ENCODE peak calls at places on chromosomes 16 and 17, in nine cellular contexts. One of them, this sample, is unnamed.

GRCh38 chr17:50626037-50626574 is 8.6 kb upstream of the ABCC3 start:
- DNase-seq in brain microvascular endothelial cell: peak
- DNase-seq in A549: peak
- DNase-seq in RCC 7860: peak
- DNase-seq in SW 1271: peak
- DNase-seq in stimulated activated CD8-positive, alpha-beta memory T cell treated with anti-CD3 and anti-CD28 coated beads, Interleukin-12 subunit alpha, Interleukin-12 subunit beta, amount 100 ng/mL, for 4 hours: peak
- DNase-seq in left cardiac atrium: peak
- DNase-seq in DMS79 treated with DMSO at 0.1 percent for 48 hours: peak
- DNase-seq in GOT3: peak
- DNase-seq in this sample: peak

GRCh38 chr16:19415461-19415860 is 2.2 kb upstream of the TMC5 start:
- DNase-seq in stimulated activated CD8-positive, alpha-beta memory T cell treated with anti-CD3 and anti-CD28 coated beads, Interleukin-12 subunit alpha, Interleukin-12 subunit beta, amount 100 ng/mL, for 4 hours: no peak
- DNase-seq in RCC 7860: no peak
- DNase-seq in DMS79 treated with DMSO at 0.1 percent for 48 hours: no peak
- DNase-seq in GOT3: no peak
- DNase-seq in A549: no peak
- DNase-seq in brain microvascular endothelial cell: no peak
- DNase-seq in SW 1271: no peak
- DNase-seq in left cardiac atrium: no peak
- DNase-seq in this sample: no peak

GRCh38 chr16:80990577-80990976 is 16.1 kb downstream of the CMC2 start:
- DNase-seq in RCC 7860: no peak
- DNase-seq in SW 1271: no peak
- DNase-seq in DMS79 treated with DMSO at 0.1 percent for 48 hours: no peak
- DNase-seq in brain microvascular endothelial cell: no peak
- DNase-seq in A549: no peak
- DNase-seq in stimulated activated CD8-positive, alpha-beta memory T cell treated with anti-CD3 and anti-CD28 coated beads, Interleukin-12 subunit alpha, Interleukin-12 subunit beta, amount 100 ng/mL, for 4 hours: no peak
- DNase-seq in GOT3: no peak
- DNase-seq in left cardiac atrium: no peak
- DNase-seq in this sample: no peak

GRCh38 chr16:12613131-12613991 is 190.3 kb downstream of the CPPED1 start:
- DNase-seq in brain microvascular endothelial cell: peak
- DNase-seq in DMS79 treated with DMSO at 0.1 percent for 48 hours: no peak
- DNase-seq in RCC 7860: peak
- DNase-seq in SW 1271: peak
- DNase-seq in left cardiac atrium: no peak
- DNase-seq in A549: peak
- DNase-seq in GOT3: no peak
- DNase-seq in stimulated activated CD8-positive, alpha-beta memory T cell treated with anti-CD3 and anti-CD28 coated beads, Interleukin-12 subunit alpha, Interleukin-12 subunit beta, amount 100 ng/mL, for 4 hours: peak
- DNase-seq in this sample: no peak

GRCh38 chr17:56832446-56832845 is 1.3 kb downstream of the C17orf67 start:
- DNase-seq in DMS79 treated with DMSO at 0.1 percent for 48 hours: no peak
- DNase-seq in SW 1271: no peak
- DNase-seq in brain microvascular endothelial cell: no peak
- DNase-seq in GOT3: no peak
- DNase-seq in A549: no peak
- DNase-seq in left cardiac atrium: no peak
- DNase-seq in stimulated activated CD8-positive, alpha-beta memory T cell treated with anti-CD3 and anti-CD28 coated beads, Interleukin-12 subunit alpha, Interleukin-12 subunit beta, amount 100 ng/mL, for 4 hours: no peak
- DNase-seq in RCC 7860: no peak
- DNase-seq in this sample: no peak

GRCh38 chr17:29578626-29579485 is 10.4 kb downstream of the TP53I13 start:
- DNase-seq in GOT3: no peak
- DNase-seq in brain microvascular endothelial cell: no peak
- DNase-seq in A549: no peak
- DNase-seq in stimulated activated CD8-positive, alpha-beta memory T cell treated with anti-CD3 and anti-CD28 coated beads, Interleukin-12 subunit alpha, Interleukin-12 subunit beta, amount 100 ng/mL, for 4 hours: no peak
- DNase-seq in left cardiac atrium: no peak
- DNase-seq in SW 1271: no peak
- DNase-seq in RCC 7860: no peak
- DNase-seq in DMS79 treated with DMSO at 0.1 percent for 48 hours: no peak
- DNase-seq in this sample: no peak

GRCh38 chr17:78092794-78093324 is 35.7 kb downstream of the TMC6 start:
- DNase-seq in A549: no peak
- DNase-seq in stimulated activated CD8-positive, alpha-beta memory T cell treated with anti-CD3 and anti-CD28 coated beads, Interleukin-12 subunit alpha, Interleukin-12 subunit beta, amount 100 ng/mL, for 4 hours: no peak
- DNase-seq in left cardiac atrium: no peak
- DNase-seq in DMS79 treated with DMSO at 0.1 percent for 48 hours: no peak
- DNase-seq in SW 1271: no peak
- DNase-seq in RCC 7860: no peak
- DNase-seq in GOT3: no peak
- DNase-seq in brain microvascular endothelial cell: no peak
- DNase-seq in this sample: no peak

GRCh38 chr16:27239906-27240655 is 28.5 kb downstream of the NSMCE1 start:
- DNase-seq in stimulated activated CD8-positive, alpha-beta memory T cell treated with anti-CD3 and anti-CD28 coated beads, Interleukin-12 subunit alpha, Interleukin-12 subunit beta, amount 100 ng/mL, for 4 hours: no peak
- DNase-seq in DMS79 treated with DMSO at 0.1 percent for 48 hours: no peak
- DNase-seq in GOT3: no peak
- DNase-seq in A549: no peak
- DNase-seq in SW 1271: no peak
- DNase-seq in brain microvascular endothelial cell: no peak
- DNase-seq in RCC 7860: no peak
- DNase-seq in left cardiac atrium: no peak
- DNase-seq in this sample: no peak

GRCh38 chr16:26598061-26598460 is 468.7 kb upstream of the C16orf82 start:
- DNase-seq in RCC 7860: peak
- DNase-seq in A549: no peak
- DNase-seq in GOT3: no peak
- DNase-seq in SW 1271: no peak
- DNase-seq in DMS79 treated with DMSO at 0.1 percent for 48 hours: no peak
- DNase-seq in brain microvascular endothelial cell: peak
- DNase-seq in left cardiac atrium: no peak
- DNase-seq in stimulated activated CD8-positive, alpha-beta memory T cell treated with anti-CD3 and anti-CD28 coated beads, Interleukin-12 subunit alpha, Interleukin-12 subunit beta, amount 100 ng/mL, for 4 hours: peak
- DNase-seq in this sample: no peak

GRCh38 chr17:72952220-72952619 is 140.3 kb downstream of the SLC39A11 start:
- DNase-seq in GOT3: no peak
- DNase-seq in RCC 7860: no peak
- DNase-seq in brain microvascular endothelial cell: no peak
- DNase-seq in DMS79 treated with DMSO at 0.1 percent for 48 hours: no peak
- DNase-seq in SW 1271: no peak
- DNase-seq in stimulated activated CD8-positive, alpha-beta memory T cell treated with anti-CD3 and anti-CD28 coated beads, Interleukin-12 subunit alpha, Interleukin-12 subunit beta, amount 100 ng/mL, for 4 hours: no peak
- DNase-seq in A549: no peak
- DNase-seq in left cardiac atrium: no peak
- DNase-seq in this sample: no peak

GRCh38 chr17:35025541-35025940 is 38.0 kb downstream of the RFFL start:
- DNase-seq in left cardiac atrium: no peak
- DNase-seq in stimulated activated CD8-positive, alpha-beta memory T cell treated with anti-CD3 and anti-CD28 coated beads, Interleukin-12 subunit alpha, Interleukin-12 subunit beta, amount 100 ng/mL, for 4 hours: no peak
- DNase-seq in A549: no peak
- DNase-seq in SW 1271: no peak
- DNase-seq in RCC 7860: no peak
- DNase-seq in DMS79 treated with DMSO at 0.1 percent for 48 hours: no peak
- DNase-seq in GOT3: no peak
- DNase-seq in brain microvascular endothelial cell: no peak
- DNase-seq in this sample: no peak

GRCh38 chr16:13935408-13935807 is 15.5 kb downstream of the ERCC4 start:
- DNase-seq in DMS79 treated with DMSO at 0.1 percent for 48 hours: no peak
- DNase-seq in brain microvascular endothelial cell: no peak
- DNase-seq in GOT3: no peak
- DNase-seq in left cardiac atrium: no peak
- DNase-seq in A549: no peak
- DNase-seq in stimulated activated CD8-positive, alpha-beta memory T cell treated with anti-CD3 and anti-CD28 coated beads, Interleukin-12 subunit alpha, Interleukin-12 subunit beta, amount 100 ng/mL, for 4 hours: no peak
- DNase-seq in SW 1271: no peak
- DNase-seq in RCC 7860: no peak
- DNase-seq in this sample: no peak

GRCh38 chr16:2477327-2477726 is 2.4 kb downstream of the TBC1D24 start:
- DNase-seq in brain microvascular endothelial cell: no peak
- DNase-seq in GOT3: no peak
- DNase-seq in DMS79 treated with DMSO at 0.1 percent for 48 hours: no peak
- DNase-seq in A549: no peak
- DNase-seq in left cardiac atrium: no peak
- DNase-seq in SW 1271: no peak
- DNase-seq in stimulated activated CD8-positive, alpha-beta memory T cell treated with anti-CD3 and anti-CD28 coated beads, Interleukin-12 subunit alpha, Interleukin-12 subunit beta, amount 100 ng/mL, for 4 hours: no peak
- DNase-seq in RCC 7860: no peak
- DNase-seq in this sample: no peak

GRCh38 chr17:76820523-76820922 is 47.7 kb upstream of the MGAT5B start:
- DNase-seq in stimulated activated CD8-positive, alpha-beta memory T cell treated with anti-CD3 and anti-CD28 coated beads, Interleukin-12 subunit alpha, Interleukin-12 subunit beta, amount 100 ng/mL, for 4 hours: no peak
- DNase-seq in brain microvascular endothelial cell: no peak
- DNase-seq in SW 1271: no peak
- DNase-seq in left cardiac atrium: no peak
- DNase-seq in RCC 7860: no peak
- DNase-seq in A549: no peak
- DNase-seq in DMS79 treated with DMSO at 0.1 percent for 48 hours: peak
- DNase-seq in GOT3: no peak
- DNase-seq in this sample: no peak

GRCh38 chr16:66483689-66484452 is 56.8 kb downstream of the BEAN1 start:
- DNase-seq in SW 1271: peak
- DNase-seq in RCC 7860: peak
- DNase-seq in left cardiac atrium: peak
- DNase-seq in A549: peak
- DNase-seq in brain microvascular endothelial cell: peak
- DNase-seq in GOT3: no peak
- DNase-seq in DMS79 treated with DMSO at 0.1 percent for 48 hours: peak
- DNase-seq in stimulated activated CD8-positive, alpha-beta memory T cell treated with anti-CD3 and anti-CD28 coated beads, Interleukin-12 subunit alpha, Interleukin-12 subunit beta, amount 100 ng/mL, for 4 hours: peak
- DNase-seq in this sample: peak

GRCh38 chr17:17567114-17567513 is 24.4 kb downstream of the PEMT start:
- DNase-seq in GOT3: no peak
- DNase-seq in RCC 7860: no peak
- DNase-seq in DMS79 treated with DMSO at 0.1 percent for 48 hours: no peak
- DNase-seq in SW 1271: no peak
- DNase-seq in stimulated activated CD8-positive, alpha-beta memory T cell treated with anti-CD3 and anti-CD28 coated beads, Interleukin-12 subunit alpha, Interleukin-12 subunit beta, amount 100 ng/mL, for 4 hours: no peak
- DNase-seq in brain microvascular endothelial cell: no peak
- DNase-seq in A549: no peak
- DNase-seq in left cardiac atrium: peak
- DNase-seq in this sample: no peak

GRCh38 chr16:66278111-66278531 is 88.4 kb upstream of the CDH5 start:
- DNase-seq in A549: no peak
- DNase-seq in GOT3: no peak
- DNase-seq in stimulated activated CD8-positive, alpha-beta memory T cell treated with anti-CD3 and anti-CD28 coated beads, Interleukin-12 subunit alpha, Interleukin-12 subunit beta, amount 100 ng/mL, for 4 hours: no peak
- DNase-seq in SW 1271: no peak
- DNase-seq in RCC 7860: no peak
- DNase-seq in DMS79 treated with DMSO at 0.1 percent for 48 hours: no peak
- DNase-seq in brain microvascular endothelial cell: no peak
- DNase-seq in left cardiac atrium: no peak
- DNase-seq in this sample: no peak

GRCh38 chr17:80212962-80213650 is 7.0 kb downstream of the SGSH start:
- DNase-seq in left cardiac atrium: no peak
- DNase-seq in stimulated activated CD8-positive, alpha-beta memory T cell treated with anti-CD3 and anti-CD28 coated beads, Interleukin-12 subunit alpha, Interleukin-12 subunit beta, amount 100 ng/mL, for 4 hours: no peak
- DNase-seq in DMS79 treated with DMSO at 0.1 percent for 48 hours: no peak
- DNase-seq in SW 1271: no peak
- DNase-seq in brain microvascular endothelial cell: no peak
- DNase-seq in RCC 7860: no peak
- DNase-seq in GOT3: no peak
- DNase-seq in A549: no peak
- DNase-seq in this sample: no peak

GRCh38 chr16:3243882-3244281 is 8.9 kb upstream of the ZNF200 start:
- DNase-seq in A549: no peak
- DNase-seq in brain microvascular endothelial cell: no peak
- DNase-seq in left cardiac atrium: no peak
- DNase-seq in RCC 7860: peak
- DNase-seq in GOT3: no peak
- DNase-seq in stimulated activated CD8-positive, alpha-beta memory T cell treated with anti-CD3 and anti-CD28 coated beads, Interleukin-12 subunit alpha, Interleukin-12 subunit beta, amount 100 ng/mL, for 4 hours: no peak
- DNase-seq in DMS79 treated with DMSO at 0.1 percent for 48 hours: no peak
- DNase-seq in SW 1271: no peak
- DNase-seq in this sample: no peak

GRCh38 chr16:3878610-3879009 is 1.9 kb downstream of the CREBBP start:
- DNase-seq in brain microvascular endothelial cell: no peak
- DNase-seq in DMS79 treated with DMSO at 0.1 percent for 48 hours: no peak
- DNase-seq in SW 1271: no peak
- DNase-seq in A549: no peak
- DNase-seq in stimulated activated CD8-positive, alpha-beta memory T cell treated with anti-CD3 and anti-CD28 coated beads, Interleukin-12 subunit alpha, Interleukin-12 subunit beta, amount 100 ng/mL, for 4 hours: no peak
- DNase-seq in GOT3: no peak
- DNase-seq in RCC 7860: no peak
- DNase-seq in left cardiac atrium: no peak
- DNase-seq in this sample: peak

GRCh38 chr16:72278301-72278700 is 106.3 kb upstream of the PMFBP1 start:
- DNase-seq in brain microvascular endothelial cell: no peak
- DNase-seq in SW 1271: no peak
- DNase-seq in RCC 7860: no peak
- DNase-seq in left cardiac atrium: no peak
- DNase-seq in stimulated activated CD8-positive, alpha-beta memory T cell treated with anti-CD3 and anti-CD28 coated beads, Interleukin-12 subunit alpha, Interleukin-12 subunit beta, amount 100 ng/mL, for 4 hours: no peak
- DNase-seq in GOT3: no peak
- DNase-seq in A549: no peak
- DNase-seq in DMS79 treated with DMSO at 0.1 percent for 48 hours: no peak
- DNase-seq in this sample: no peak

GRCh38 chr16:17273142-17273561 is 197.6 kb downstream of the XYLT1 start:
- DNase-seq in A549: peak
- DNase-seq in stimulated activated CD8-positive, alpha-beta memory T cell treated with anti-CD3 and anti-CD28 coated beads, Interleukin-12 subunit alpha, Interleukin-12 subunit beta, amount 100 ng/mL, for 4 hours: no peak
- DNase-seq in left cardiac atrium: no peak
- DNase-seq in RCC 7860: peak
- DNase-seq in GOT3: no peak
- DNase-seq in SW 1271: no peak
- DNase-seq in DMS79 treated with DMSO at 0.1 percent for 48 hours: no peak
- DNase-seq in brain microvascular endothelial cell: peak
- DNase-seq in this sample: peak

GRCh38 chr16:80670170-80670865 is 129.5 kb downstream of the DYNLRB2 start:
- DNase-seq in DMS79 treated with DMSO at 0.1 percent for 48 hours: no peak
- DNase-seq in RCC 7860: no peak
- DNase-seq in brain microvascular endothelial cell: no peak
- DNase-seq in left cardiac atrium: no peak
- DNase-seq in stimulated activated CD8-positive, alpha-beta memory T cell treated with anti-CD3 and anti-CD28 coated beads, Interleukin-12 subunit alpha, Interleukin-12 subunit beta, amount 100 ng/mL, for 4 hours: no peak
- DNase-seq in SW 1271: no peak
- DNase-seq in A549: no peak
- DNase-seq in GOT3: no peak
- DNase-seq in this sample: no peak

GRCh38 chr16:80993293-80993691 is 13.4 kb downstream of the CMC2 start:
- DNase-seq in SW 1271: peak
- DNase-seq in DMS79 treated with DMSO at 0.1 percent for 48 hours: no peak
- DNase-seq in stimulated activated CD8-positive, alpha-beta memory T cell treated with anti-CD3 and anti-CD28 coated beads, Interleukin-12 subunit alpha, Interleukin-12 subunit beta, amount 100 ng/mL, for 4 hours: no peak
- DNase-seq in left cardiac atrium: no peak
- DNase-seq in RCC 7860: peak
- DNase-seq in GOT3: no peak
- DNase-seq in brain microvascular endothelial cell: peak
- DNase-seq in A549: no peak
- DNase-seq in this sample: peak

GRCh38 chr17:82866521-82867214 is 26.8 kb upstream of the ZNF750 start:
- DNase-seq in SW 1271: no peak
- DNase-seq in stimulated activated CD8-positive, alpha-beta memory T cell treated with anti-CD3 and anti-CD28 coated beads, Interleukin-12 subunit alpha, Interleukin-12 subunit beta, amount 100 ng/mL, for 4 hours: no peak
- DNase-seq in brain microvascular endothelial cell: peak
- DNase-seq in DMS79 treated with DMSO at 0.1 percent for 48 hours: no peak
- DNase-seq in A549: no peak
- DNase-seq in left cardiac atrium: peak
- DNase-seq in GOT3: no peak
- DNase-seq in RCC 7860: no peak
- DNase-seq in this sample: peak

GRCh38 chr16:47037396-47037745 is 63.9 kb upstream of the DNAJA2 start:
- DNase-seq in stimulated activated CD8-positive, alpha-beta memory T cell treated with anti-CD3 and anti-CD28 coated beads, Interleukin-12 subunit alpha, Interleukin-12 subunit beta, amount 100 ng/mL, for 4 hours: no peak
- DNase-seq in left cardiac atrium: no peak
- DNase-seq in GOT3: no peak
- DNase-seq in brain microvascular endothelial cell: no peak
- DNase-seq in DMS79 treated with DMSO at 0.1 percent for 48 hours: no peak
- DNase-seq in SW 1271: no peak
- DNase-seq in A549: peak
- DNase-seq in RCC 7860: no peak
- DNase-seq in this sample: peak

GRCh38 chr16:88456356-88457292 is 3.5 kb downstream of the ZFPM1 start:
- DNase-seq in DMS79 treated with DMSO at 0.1 percent for 48 hours: peak
- DNase-seq in left cardiac atrium: no peak
- DNase-seq in A549: no peak
- DNase-seq in SW 1271: no peak
- DNase-seq in GOT3: no peak
- DNase-seq in stimulated activated CD8-positive, alpha-beta memory T cell treated with anti-CD3 and anti-CD28 coated beads, Interleukin-12 subunit alpha, Interleukin-12 subunit beta, amount 100 ng/mL, for 4 hours: peak
- DNase-seq in brain microvascular endothelial cell: no peak
- DNase-seq in RCC 7860: no peak
- DNase-seq in this sample: no peak

GRCh38 chr17:73768691-73769090 is 124.4 kb upstream of the SDK2 start:
- DNase-seq in DMS79 treated with DMSO at 0.1 percent for 48 hours: no peak
- DNase-seq in A549: no peak
- DNase-seq in brain microvascular endothelial cell: no peak
- DNase-seq in RCC 7860: no peak
- DNase-seq in stimulated activated CD8-positive, alpha-beta memory T cell treated with anti-CD3 and anti-CD28 coated beads, Interleukin-12 subunit alpha, Interleukin-12 subunit beta, amount 100 ng/mL, for 4 hours: no peak
- DNase-seq in GOT3: no peak
- DNase-seq in SW 1271: no peak
- DNase-seq in left cardiac atrium: no peak
- DNase-seq in this sample: no peak

GRCh38 chr16:1374418-1375297 is 22.9 kb downstream of the GNPTG start:
- DNase-seq in SW 1271: no peak
- DNase-seq in GOT3: no peak
- DNase-seq in RCC 7860: no peak
- DNase-seq in left cardiac atrium: no peak
- DNase-seq in A549: no peak
- DNase-seq in brain microvascular endothelial cell: no peak
- DNase-seq in stimulated activated CD8-positive, alpha-beta memory T cell treated with anti-CD3 and anti-CD28 coated beads, Interleukin-12 subunit alpha, Interleukin-12 subunit beta, amount 100 ng/mL, for 4 hours: no peak
- DNase-seq in DMS79 treated with DMSO at 0.1 percent for 48 hours: no peak
- DNase-seq in this sample: no peak

GRCh38 chr17:11559601-11560000 is 38.7 kb upstream of the DNAH9 start:
- DNase-seq in A549: no peak
- DNase-seq in SW 1271: no peak
- DNase-seq in GOT3: no peak
- DNase-seq in DMS79 treated with DMSO at 0.1 percent for 48 hours: no peak
- DNase-seq in stimulated activated CD8-positive, alpha-beta memory T cell treated with anti-CD3 and anti-CD28 coated beads, Interleukin-12 subunit alpha, Interleukin-12 subunit beta, amount 100 ng/mL, for 4 hours: no peak
- DNase-seq in left cardiac atrium: no peak
- DNase-seq in brain microvascular endothelial cell: no peak
- DNase-seq in RCC 7860: no peak
- DNase-seq in this sample: no peak

GRCh38 chr16:17235147-17235817 is 235.5 kb downstream of the XYLT1 start:
- DNase-seq in stimulated activated CD8-positive, alpha-beta memory T cell treated with anti-CD3 and anti-CD28 coated beads, Interleukin-12 subunit alpha, Interleukin-12 subunit beta, amount 100 ng/mL, for 4 hours: no peak
- DNase-seq in brain microvascular endothelial cell: no peak
- DNase-seq in DMS79 treated with DMSO at 0.1 percent for 48 hours: no peak
- DNase-seq in left cardiac atrium: no peak
- DNase-seq in GOT3: no peak
- DNase-seq in A549: no peak
- DNase-seq in RCC 7860: no peak
- DNase-seq in SW 1271: no peak
- DNase-seq in this sample: no peak

This sample was measured in fibroblast of pulmonary artery.